ENCODE peak calls at places on chromosomes 1 and 21, in five cellular contexts. E is HCT116; R is CD4-positive, alpha-beta memory T cell; H is NCI-H1092 treated with DMSO at 0.1 percent for 48 hours; U is T-helper 9 cell. Z is an unnamed sample.

GRCh38 chr1:248155927-248156326 is 11.0 kb downstream of the OR2M5 start:
- DNase-seq in E (no peak), R (no peak), H (no peak), U (no peak), Z (no peak)

GRCh38 chr1:192627901-192628300 is 8.0 kb upstream of the RGS13 start:
- DNase-seq in E (no peak), R (no peak), H (no peak), U (no peak), Z (no peak)

GRCh38 chr1:11531314-11531870 is 52.4 kb downstream of the DISP3 start:
- DNase-seq in E (no peak), R (no peak), H (no peak), U (no peak), Z (no peak)

GRCh38 chr1:88003255-88003654 is 674.6 kb downstream of the LMO4 start:
- DNase-seq in E (no peak), R (no peak), H (no peak), U (no peak), Z (no peak)

GRCh38 chr1:89546934-89547562 is 22.4 kb downstream of the LRRC8B start:
- DNase-seq in E (no peak), R (no peak), H (no peak), U (no peak), Z (no peak)

GRCh38 chr21:37341254-37341960 is 25.2 kb upstream of the DYRK1A start:
- DNase-seq in E (no peak), R (no peak), H (no peak), U (no peak), Z (no peak)

GRCh38 chr1:234745844-234746797 is 136.1 kb upstream of the IRF2BP2 start:
- DNase-seq in E (no peak), R (no peak), H (peak), U (no peak), Z (no peak)

GRCh38 chr1:11286735-11287410 is 13.9 kb downstream of the UBIAD1 start:
- DNase-seq in E (no peak), R (no peak), H (no peak), U (no peak), Z (no peak)

GRCh38 chr1:40948741-40949528 is 30.6 kb upstream of the CTPS1 start:
- DNase-seq in E (peak), R (peak), H (peak), U (peak), Z (peak)

GRCh38 chr1:24198766-24199165 is 11.7 kb upstream of the IFNLR1 start:
- DNase-seq in E (no peak), R (no peak), H (no peak), U (no peak), Z (no peak)

GRCh38 chr1:221718391-221719277 is 23.3 kb downstream of the DUSP10 start:
- DNase-seq in E (no peak), R (no peak), H (no peak), U (no peak), Z (no peak)

GRCh38 chr21:36355071-36355680 is 30.0 kb upstream of the CHAF1B start:
- DNase-seq in E (no peak), R (no peak), H (no peak), U (no peak), Z (no peak)

Z was measured in LoVo.